ENCODE peak calls at places on chromosomes 2 and 18, in seven cellular contexts. G, J, T, F, U, Y and P are unnamed samples.

GRCh38 chr2:239975665-239976064 is 49.5 kb downstream of the NDUFA10 start:
- DNase-seq in G (no peak), J (no peak), T (no peak), F (no peak), U (no peak), Y (no peak), P (no peak)

GRCh38 chr2:237440819-237441281 is 26.9 kb upstream of the COL6A3 start:
- DNase-seq in G (peak; percentile 64), J (no peak), T (no peak), F (no peak), U (no peak), Y (no peak), P (no peak)

GRCh38 chr2:45892757-45893156 is 241.3 kb downstream of the PRKCE start:
- DNase-seq in G (peak; percentile 41), J (no peak), T (no peak), F (no peak), U (no peak), Y (no peak), P (no peak)

GRCh38 chr2:205590759-205591158 is 91.5 kb upstream of the NRP2 start:
- DNase-seq in G (peak; percentile 36), J (no peak), T (no peak), F (no peak), U (no peak), Y (no peak), P (no peak)

GRCh38 chr2:37802899-37803379 is 122.1 kb upstream of the RMDN2 start:
- DNase-seq in G (peak; percentile 89), J (no peak), T (no peak), F (no peak), U (no peak), Y (no peak), P (peak; percentile 70)

GRCh38 chr2:112129060-112129459 is 9.1 kb upstream of the FBLN7 start:
- DNase-seq in G (no peak), J (no peak), T (no peak), F (no peak), U (no peak), Y (no peak), P (no peak)

GRCh38 chr2:223055140-223055539 is 3.1 kb downstream of the KCNE4 start:
- DNase-seq in G (peak; percentile 43), J (no peak), T (no peak), F (no peak), U (no peak), Y (no peak), P (peak; percentile 76)

GRCh38 chr2:30385327-30385726 is 61.7 kb upstream of the LCLAT1 start:
- DNase-seq in G (peak; percentile 63), J (no peak), T (peak; percentile 71), F (no peak), U (peak; percentile 41), Y (no peak), P (peak; percentile 64)

GRCh38 chr2:101253713-101254085 is 1.0 kb downstream of the CNOT11 start:
- DNase-seq in G (peak; percentile 30), J (no peak), T (no peak), F (peak; percentile 14), U (no peak), Y (peak; percentile 55), P (no peak)

GRCh38 chr2:171167352-171167997 is 6.8 kb upstream of the TLK1 start:
- DNase-seq in G (no peak), J (no peak), T (no peak), F (no peak), U (no peak), Y (no peak), P (no peak)

GRCh38 chr2:211085056-211085680 is 528.8 kb downstream of the CPS1 start:
- DNase-seq in G (peak; percentile 47), J (peak; percentile 44), T (peak; percentile 77), F (peak; percentile 60), U (no peak), Y (peak; percentile 80), P (peak; percentile 63)

GRCh38 chr2:159989249-159989648 is 73.2 kb downstream of the PLA2R1 start:
- DNase-seq in G (no peak), J (no peak), T (peak; percentile 54), F (no peak), U (no peak), Y (no peak), P (no peak)

GRCh38 chr2:68589963-68590362 is 53.4 kb upstream of the PROKR1 start:
- DNase-seq in G (peak; percentile 2), J (no peak), T (no peak), F (no peak), U (no peak), Y (no peak), P (no peak)

GRCh38 chr2:242098034-242098433 is 228.5 kb downstream of the RTP5 start:
- DNase-seq in G (no peak), J (no peak), T (no peak), F (no peak), U (no peak), Y (peak; percentile 45), P (no peak)

GRCh38 chr2:82939211-82939610 is 1519.9 kb downstream of the SUCLG1 start:
- DNase-seq in G (no peak), J (no peak), T (no peak), F (no peak), U (no peak), Y (no peak), P (no peak)

GRCh38 chr2:140786585-140786984 is 1344.2 kb downstream of the LRP1B start:
- DNase-seq in G (no peak), J (no peak), T (peak; percentile 16), F (no peak), U (no peak), Y (no peak), P (no peak)

GRCh38 chr18:57780318-57781127 is 22.6 kb downstream of the ATP8B1 start:
- DNase-seq in G (peak; percentile 71), J (no peak), T (no peak), F (no peak), U (peak; percentile 33), Y (no peak), P (no peak)

GRCh38 chr2:157620956-157621355 is 7.7 kb downstream of the ACVR1C start:
- DNase-seq in G (peak; percentile 71), J (no peak), T (no peak), F (no peak), U (no peak), Y (no peak), P (no peak)

GRCh38 chr2:218883491-218884490 is 3.1 kb downstream of the WNT10A start:
- DNase-seq in G (peak; percentile 66), J (no peak), T (peak; percentile 60), F (peak; percentile 75), U (no peak), Y (no peak), P (peak; percentile 71)
- H3K27me3 ChIP-seq in G (peaks cover 23% of the 10 kb centered on the region), J (no peaks in the 10 kb centered on the region), T (peaks cover 98% of the 10 kb centered on the region), F (no peaks in the 10 kb centered on the region), U (no peaks in the 10 kb centered on the region), Y (no peaks in the 10 kb centered on the region), P (peaks cover 70% of the 10 kb centered on the region)

DNA sequence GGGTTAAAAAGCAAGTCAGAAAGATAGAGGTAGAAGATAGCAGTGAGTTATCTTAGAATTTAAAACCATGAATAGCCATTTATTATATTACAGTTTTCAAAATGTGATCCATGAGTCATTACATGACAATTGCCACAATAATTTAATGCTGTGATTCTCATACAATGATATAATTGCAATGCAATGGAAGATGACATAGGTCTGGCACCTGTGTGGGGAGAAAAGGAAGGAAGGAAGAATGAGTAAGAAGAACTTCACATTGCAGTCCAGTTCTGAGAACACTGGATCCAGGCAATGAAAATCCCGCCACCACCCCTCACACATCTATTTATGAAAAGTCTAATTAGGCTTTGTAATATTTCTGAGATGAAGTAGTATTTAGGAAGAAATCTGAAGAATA is 738.1 kb upstream of the LINC00305 start:
- DNase-seq in G (no peak), J (no peak), T (no peak), F (no peak), U (no peak), Y (no peak), P (no peak)
- H3K27ac ChIP-seq in G (no peak overlapping the region), J (no peak overlapping the region), T (no peak overlapping the region), F (no peak overlapping the region), U (no peak overlapping the region), Y (no peak overlapping the region), P (no peak overlapping the region)

GRCh38 chr2:178106053-178106452 is 6.2 kb upstream of the RBM45 start:
- DNase-seq in G (no peak), J (no peak), T (no peak), F (no peak), U (no peak), Y (no peak), P (no peak)

GRCh38 chr2:178105566-178105965 is 6.7 kb upstream of the RBM45 start:
- DNase-seq in G (no peak), J (no peak), T (no peak), F (no peak), U (peak; percentile 49), Y (no peak), P (no peak)

DNA sequence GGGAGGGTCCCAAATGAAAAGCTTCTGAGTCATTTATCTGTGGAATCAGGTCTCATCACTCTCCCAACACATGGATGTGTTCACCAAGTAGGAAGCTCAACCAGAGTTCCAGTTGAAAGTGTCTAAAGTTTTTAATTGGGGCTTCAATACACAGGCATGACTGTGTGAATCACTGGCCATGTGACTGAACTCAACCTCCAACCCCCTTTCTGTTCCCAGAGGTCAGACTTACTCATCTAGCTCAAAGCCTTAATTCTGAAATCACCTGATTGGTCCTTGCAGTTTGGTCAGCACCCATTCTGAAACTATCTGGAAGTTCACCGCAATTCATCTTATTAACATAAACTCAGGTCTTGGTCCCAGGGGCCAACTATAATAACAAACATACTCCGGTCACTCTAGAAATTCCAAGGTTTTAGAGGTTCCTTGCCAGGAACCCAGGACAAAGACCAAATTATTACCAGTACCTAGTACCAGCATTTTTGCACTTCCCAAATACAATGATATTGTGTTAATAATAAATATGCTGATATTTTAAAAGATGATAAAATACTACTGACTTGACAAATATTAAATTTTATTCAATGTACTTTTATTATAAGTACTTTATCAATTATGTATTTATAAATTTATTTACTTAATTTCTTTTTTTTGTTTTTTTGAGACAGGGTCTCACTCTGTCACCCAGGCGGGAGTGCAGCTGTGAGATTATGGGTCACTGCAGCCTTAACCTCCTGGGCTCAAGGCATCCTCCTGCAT is 10.7 kb upstream of the RBM45 start:
- DNase-seq in G (peak; percentile 15), J (no peak), T (no peak), F (no peak), U (no peak), Y (no peak), P (no peak)
- H3K9me2 ChIP-seq in G (no peaks in the 10 kb centered on the region), J (no peaks in the 10 kb centered on the region), T (peaks cover 4% of the 10 kb centered on the region), F (no peaks in the 10 kb centered on the region), U (no peaks in the 10 kb centered on the region), Y (no peaks in the 10 kb centered on the region), P (no peaks in the 10 kb centered on the region)

GRCh38 chr2:222033541-222033940 is 265.3 kb downstream of the PAX3 start:
- DNase-seq in G (peak; percentile 20), J (no peak), T (no peak), F (no peak), U (no peak), Y (no peak), P (peak; percentile 12)
- H3K27me3 ChIP-seq in G (peaks cover 6% of the 10 kb centered on the region), J (peaks cover 7% of the 10 kb centered on the region), T (peaks cover 6% of the 10 kb centered on the region), F (no peaks in the 10 kb centered on the region), U (no peaks in the 10 kb centered on the region), Y (no peaks in the 10 kb centered on the region), P (peaks cover 9% of the 10 kb centered on the region)

DNA sequence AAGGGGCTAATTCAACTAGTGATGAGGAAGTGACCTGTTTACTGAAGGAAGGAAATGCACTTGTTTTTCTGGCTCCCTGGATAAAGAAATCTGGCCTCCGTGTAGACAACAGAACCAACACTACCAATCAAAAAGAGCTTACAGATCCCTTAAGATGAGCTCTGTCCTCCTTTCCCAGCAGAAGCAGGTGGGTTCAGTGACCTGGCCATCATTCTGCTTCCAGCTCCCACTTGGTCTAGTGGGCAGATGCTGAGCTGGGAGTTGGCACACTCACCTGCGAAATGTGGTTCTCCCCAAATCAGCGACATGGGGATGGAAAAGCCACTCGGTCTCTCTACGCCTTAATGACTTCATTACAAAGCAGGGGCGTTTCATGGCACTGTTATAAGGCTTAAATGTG is 132.6 kb downstream of the AFF3 start:
- DNase-seq in G (no peak), J (no peak), T (no peak), F (no peak), U (no peak), Y (no peak), P (no peak)
- H3K27ac ChIP-seq in G (peak overlapping the region; percentile 46), J (no peak overlapping the region), T (no peak overlapping the region), F (no peak overlapping the region), U (no peak overlapping the region), Y (no peak overlapping the region), P (no peak overlapping the region)